ENCODE peak calls at places on chromosome 15, in nine cellular contexts. D is lower lobe of right lung; U is A549; K is effector memory CD4-positive, alpha-beta T cell; G is right lobe of liver; H is gastrocnemius medialis; V is prostate gland; R is colonic mucosa; P is ovary. W is an unnamed sample. For H3K4me1, the result is how much of the 10 kb centered on the place peaks cover.

GRCh38 chr15:72584006-72584405 is 70.5 kb upstream of the GOLGA6B start:
- DNase-seq in D (no peak), U (no peak), K (no peak), G (no peak), H (no peak), V (no peak), R (no peak), P (no peak), W (no peak)

GRCh38 chr15:42088801-42089640 is 5.3 kb downstream of the PLA2G4D start:
- DNase-seq in D (no peak), U (no peak), K (no peak), G (no peak), H (no peak), V (no peak), R (peak), P (no peak), W (peak)

GRCh38 chr15:45690581-45691260 is 55.9 kb downstream of the SQOR start:
- DNase-seq in D (no peak), U (no peak), K (no peak), G (no peak), H (no peak), V (no peak), R (no peak), P (no peak), W (no peak)

GRCh38 chr15:61537337-61537736 is 308.2 kb upstream of the RORA start:
- DNase-seq in D (no peak), U (no peak), K (no peak), G (no peak), H (no peak), V (no peak), R (no peak), P (no peak), W (no peak)

GRCh38 chr15:66573719-66574641 is 8.2 kb upstream of the LCTL start:
- DNase-seq in D (no peak), U (no peak), K (no peak), G (peak), H (no peak), V (no peak), R (no peak), P (no peak), W (no peak)

GRCh38 chr15:99651023-99651807 is 82.0 kb downstream of the LYSMD4 start:
- DNase-seq in D (no peak), U (peak), K (no peak), G (no peak), H (no peak), V (no peak), R (no peak), P (no peak), W (no peak)

GRCh38 chr15:90315276-90315982 is 36.7 kb upstream of the ZNF774 start:
- DNase-seq in D (no peak), U (peak), K (no peak), G (peak), H (peak), V (peak), R (peak), P (peak), W (peak)

GRCh38 chr15:54576303-54576935 is 598.2 kb downstream of the UNC13C start:
- DNase-seq in D (no peak), U (no peak), K (no peak), G (no peak), H (no peak), V (no peak), R (no peak), P (no peak), W (no peak)

GRCh38 chr15:63509056-63509696 is 4.8 kb downstream of the USP3 start:
- DNase-seq in D (no peak), U (no peak), K (no peak), G (no peak), H (no peak), V (no peak), R (no peak), P (no peak), W (no peak)
- H3K27ac ChIP-seq in D (no peak), U (peak), K (peak), G (no peak), H (no peak), V (no peak), R (peak), P (peak), W (no peak)

GRCh38 chr15:25852696-25853524 is 10.2 kb downstream of the ATP10A start:
- DNase-seq in D (no peak), U (peak), K (no peak), G (no peak), H (no peak), V (no peak), R (no peak), P (no peak), W (no peak)
- H3K4me1 ChIP-seq in D (under half), U (half or more), K (half or more), G (under half), H (under half), V (under half), R (under half), P (under half), W (under half)

DNA sequence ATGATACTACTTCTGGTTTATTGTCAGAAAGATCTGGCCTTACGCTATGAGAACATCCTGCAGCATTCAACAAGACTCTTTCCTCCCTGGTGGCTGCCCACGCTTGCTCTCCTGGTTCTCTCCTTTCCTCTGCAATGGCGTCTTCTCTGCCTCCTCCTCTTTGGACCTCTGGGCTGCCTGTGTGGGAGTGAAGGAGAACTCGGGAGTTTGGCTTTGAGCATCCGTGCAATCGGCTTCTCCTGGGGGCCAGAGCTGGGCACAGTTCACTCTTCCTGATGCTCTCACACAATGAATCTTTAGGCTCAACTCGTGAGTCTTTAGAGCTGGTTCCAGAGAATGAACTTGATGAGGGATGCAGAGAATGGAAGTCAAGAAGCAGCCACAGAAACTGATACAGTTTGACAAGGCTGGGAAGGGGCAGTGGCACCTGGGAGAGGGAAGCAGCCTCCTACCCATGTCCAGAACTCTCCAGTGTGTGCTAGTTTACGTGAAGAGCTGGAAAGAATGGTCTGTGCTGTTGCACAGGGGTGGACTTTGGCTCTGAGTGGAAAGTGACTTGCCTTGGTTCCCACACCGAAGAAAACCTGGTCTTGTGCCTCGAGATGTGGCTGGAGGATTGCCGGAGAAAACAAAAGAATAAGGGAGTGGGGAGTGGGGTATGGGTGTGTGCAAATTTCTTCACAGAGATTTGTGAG is 37.9 kb downstream of the RPLP1 start:
- DNase-seq in D (no peak), U (no peak), K (no peak), G (no peak), H (no peak), V (no peak), R (no peak), P (no peak), W (no peak)
- H3K27ac ChIP-seq in D (no peak), U (no peak), K (no peak), G (no peak), H (peak), V (no peak), R (no peak), P (no peak), W (no peak)

DNA sequence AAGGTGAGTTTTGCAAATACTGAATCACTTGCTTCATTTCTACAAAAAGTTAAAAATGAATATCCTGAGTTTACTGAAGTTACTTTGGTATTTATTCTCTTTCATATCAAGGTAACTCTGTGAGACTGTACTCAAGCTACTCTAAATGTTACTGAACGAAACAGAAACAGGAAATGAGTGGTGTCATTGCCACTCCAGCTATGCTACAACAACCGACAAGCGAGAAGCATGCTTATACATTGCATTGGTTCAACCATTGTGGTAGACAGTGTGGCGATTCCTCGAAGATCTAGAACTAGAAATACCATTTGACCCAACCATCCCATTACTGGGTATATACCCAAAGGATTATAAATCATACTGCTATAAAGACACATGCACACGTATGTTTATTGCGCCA is 313.2 kb upstream of the THBS1 start:
- DNase-seq in D (no peak), U (no peak), K (no peak), G (no peak), H (no peak), V (no peak), R (no peak), P (no peak), W (no peak)
- H3K4me1 ChIP-seq in D (under half), U (under half), K (under half), G (under half), H (under half), V (under half), R (under half), P (under half), W (under half)